ENCODE peak calls at places on chromosome 6, in eight cellular contexts. W is cardiac muscle cell, V is pancreas, A is mammary epithelial cell, Q is OCI-LY7, L is breast epithelium, S is psoas muscle, I is heart right ventricle. Y is an unnamed sample.

GRCh38 chr6:50791900-50792508 is 26.7 kb upstream of the TFAP2B start:
- DNase-seq in I (no peak), A (peak; percentile 33), W (peak; percentile 46), Q (peak; percentile 54), V (no peak), L (no peak), S (no peak), Y (no peak)

GRCh38 chr6:36461646-36462045 is 18.8 kb downstream of the KCTD20 start:
- DNase-seq in S (no peak), I (no peak), W (no peak), Q (no peak), L (no peak), A (no peak), V (no peak), Y (no peak)

GRCh38 chr6:70686548-70687133 is 19.0 kb downstream of the SMAP1 start:
- DNase-seq in Q (peak; percentile 63), S (no peak), I (no peak), V (no peak), L (no peak), A (peak; percentile 16), W (peak; percentile 57), Y (no peak)

GRCh38 chr6:79313254-79313653 is 78.8 kb upstream of the HMGN3 start:
- DNase-seq in W (no peak), V (no peak), L (no peak), A (peak; percentile 95), I (no peak), Q (peak; percentile 2), S (no peak), Y (no peak)

GRCh38 chr6:20126789-20127653 is 85.2 kb downstream of the MBOAT1 start:
- DNase-seq in W (peak; percentile 68), S (peak; percentile 81), A (peak; percentile 45), Q (peak; percentile 66), L (no peak), V (peak; percentile 74), I (peak; percentile 76), Y (peak; percentile 67)

GRCh38 chr6:44006123-44006871 is 121.0 kb downstream of the MRPL14 start:
- DNase-seq in A (no peak), S (peak; percentile 35), V (no peak), I (no peak), Q (no peak), L (no peak), W (no peak), Y (no peak)

GRCh38 chr6:125957845-125958244 is 1.3 kb downstream of the HINT3 start:
- DNase-seq in A (peak; percentile 76), I (no peak), Q (no peak), W (peak; percentile 83), S (no peak), L (no peak), V (no peak), Y (no peak)

GRCh38 chr6:140230282-140230681 is 855.8 kb upstream of the CITED2 start:
- DNase-seq in V (no peak), Q (no peak), L (no peak), A (no peak), S (no peak), I (no peak), W (no peak), Y (no peak)

GRCh38 chr6:150932976-150933375 is 67.5 kb downstream of the MTHFD1L start:
- DNase-seq in L (no peak), V (no peak), Q (no peak), W (no peak), I (no peak), S (no peak), A (no peak), Y (no peak)

GRCh38 chr6:66735106-66735890 is 1028.3 kb upstream of the EYS start:
- DNase-seq in V (no peak), L (no peak), A (no peak), S (no peak), W (peak; percentile 86), Q (no peak), I (no peak), Y (no peak)

GRCh38 chr6:87357479-87358196 is 13.0 kb downstream of the C6orf163 start:
- DNase-seq in W (no peak), L (no peak), V (no peak), Q (no peak), S (no peak), A (no peak), I (no peak), Y (no peak)

GRCh38 chr6:73636048-73636447 is 17.7 kb downstream of the SLC17A5 start:
- DNase-seq in L (no peak), W (peak; percentile 38), Q (no peak), I (no peak), S (no peak), A (no peak), V (no peak), Y (no peak)

GRCh38 chr6:4028051-4028450 is 50.9 kb downstream of the FAM217A start:
- DNase-seq in Q (no peak), I (no peak), A (no peak), S (no peak), V (no peak), L (no peak), W (no peak), Y (no peak)

GRCh38 chr6:41936073-41936837 is 5.4 kb downstream of the CCND3 start:
- DNase-seq in L (peak; percentile 65), I (peak; percentile 56), A (peak; percentile 80), S (peak; percentile 85), W (peak; percentile 98), V (peak; percentile 62), Q (peak; percentile 81), Y (peak; percentile 39)

GRCh38 chr6:160057080-160057479 is 64.5 kb upstream of the SLC22A1 start:
- DNase-seq in Q (no peak), A (no peak), V (no peak), S (no peak), L (peak; percentile 19), I (no peak), W (no peak), Y (no peak)

GRCh38 chr6:161242779-161243693 is 30.8 kb downstream of the AGPAT4 start:
- DNase-seq in Q (no peak), I (no peak), V (no peak), W (peak; percentile 39), L (no peak), S (peak; percentile 57), A (no peak), Y (no peak)
- TF ChIP-seq CTCF in Q (no peak), I (no peak), V (no peak), W (no peak), L (no peak), S (no peak), A (no peak), Y (no peak)

DNA sequence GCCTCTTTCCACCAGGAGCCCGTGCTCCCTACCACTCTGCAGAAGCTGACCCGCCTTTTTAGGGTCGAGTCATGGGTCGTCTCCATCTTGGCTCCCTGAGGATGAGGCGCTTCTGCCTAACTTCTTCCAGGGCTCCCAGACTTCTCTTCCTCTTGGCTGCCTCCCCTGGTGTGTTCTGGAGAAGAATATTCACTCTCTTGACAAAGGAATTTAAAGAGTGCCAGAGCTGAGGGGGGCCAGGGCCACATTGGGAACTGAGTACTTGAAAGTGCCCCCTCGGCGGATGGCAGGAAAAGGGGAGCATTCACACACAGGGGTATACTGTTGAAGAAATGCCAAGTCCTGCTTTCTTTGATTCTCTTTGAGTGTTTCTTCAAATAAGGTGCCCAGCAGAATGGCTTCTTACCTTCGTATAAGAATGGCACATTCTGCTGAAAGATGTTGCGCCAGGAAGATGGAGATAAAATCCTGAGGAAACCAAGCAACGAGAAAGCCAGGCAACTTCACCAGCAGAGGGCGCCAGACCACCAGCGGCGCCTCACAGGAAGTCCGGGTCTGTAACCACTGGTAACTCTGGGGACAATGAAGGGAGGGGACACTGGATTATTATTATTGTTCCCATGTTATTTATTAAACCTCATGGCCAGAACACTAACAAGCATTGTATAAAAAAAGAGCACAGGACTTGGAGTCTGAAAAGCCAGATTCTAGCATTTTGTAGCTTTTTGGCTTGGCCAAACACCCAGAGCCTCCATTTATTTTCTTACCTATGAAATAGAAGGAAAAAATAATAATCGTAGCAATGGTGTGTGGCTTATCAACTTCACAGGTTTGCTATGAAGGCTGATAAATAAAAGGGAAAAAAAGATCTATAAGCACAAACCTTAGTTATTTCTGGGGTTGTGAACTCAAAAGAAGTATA is 176.7 kb downstream of the HACE1 start:
- DNase-seq in V (peak; percentile 30), S (peak; percentile 54), A (peak; percentile 14), L (peak; percentile 55), I (peak; percentile 59), Q (peak; percentile 63), W (peak; percentile 67), Y (no peak)
- H3K4me3 ChIP-seq in V (no peak overlapping the region), S (no peak overlapping the region), A (no peak overlapping the region), L (no peak overlapping the region), I (no peak overlapping the region), Q (no peak overlapping the region), W (no peak overlapping the region), Y (no peak overlapping the region)

GRCh38 chr6:6820688-6821238 is 232.2 kb downstream of the LY86 start:
- DNase-seq in A (peak; percentile 96), V (peak; percentile 64), I (no peak), W (no peak), Q (no peak), L (peak; percentile 78), S (no peak), Y (no peak)

GRCh38 chr6:6815732-6816131 is 227.2 kb downstream of the LY86 start:
- DNase-seq in I (no peak), Q (no peak), L (no peak), S (no peak), A (no peak), W (peak; percentile 43), V (no peak), Y (no peak)

GRCh38 chr6:6818078-6818639 is 229.6 kb downstream of the LY86 start:
- DNase-seq in V (no peak), S (no peak), L (no peak), A (no peak), W (no peak), Q (no peak), I (no peak), Y (no peak)

GRCh38 chr6:6812427-6812826 is 223.9 kb downstream of the LY86 start:
- DNase-seq in S (no peak), V (no peak), I (no peak), Q (no peak), W (no peak), A (no peak), L (no peak), Y (no peak)

DNA sequence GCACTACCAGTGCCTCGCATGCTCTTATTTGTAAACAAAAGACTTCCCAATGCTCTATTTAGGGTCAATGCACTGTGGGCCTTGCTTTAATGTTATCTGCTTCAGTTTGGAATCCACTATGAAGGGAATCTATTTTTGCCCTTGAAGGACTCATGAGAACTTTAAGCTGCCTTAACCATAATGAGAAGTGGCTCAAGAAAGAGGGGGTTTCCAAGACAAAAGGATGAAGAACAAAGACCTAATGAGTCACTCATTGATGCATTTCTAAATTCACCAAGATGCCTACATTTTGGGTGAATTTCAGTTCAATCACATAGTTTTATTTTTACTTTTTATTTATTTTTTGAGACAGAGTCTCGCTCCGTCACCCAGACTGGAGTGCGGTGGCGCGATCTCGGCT is 228.2 kb downstream of the LY86 start:
- DNase-seq in I (no peak), W (no peak), L (no peak), A (no peak), S (no peak), Q (no peak), V (no peak), Y (no peak)
- H3K36me3 ChIP-seq in I (no peaks in the 10 kb centered on the region), W (no peaks in the 10 kb centered on the region), L (no peaks in the 10 kb centered on the region), A (no peaks in the 10 kb centered on the region), S (no peaks in the 10 kb centered on the region), Q (no peaks in the 10 kb centered on the region), V (no peaks in the 10 kb centered on the region), Y (no peaks in the 10 kb centered on the region)

DNA sequence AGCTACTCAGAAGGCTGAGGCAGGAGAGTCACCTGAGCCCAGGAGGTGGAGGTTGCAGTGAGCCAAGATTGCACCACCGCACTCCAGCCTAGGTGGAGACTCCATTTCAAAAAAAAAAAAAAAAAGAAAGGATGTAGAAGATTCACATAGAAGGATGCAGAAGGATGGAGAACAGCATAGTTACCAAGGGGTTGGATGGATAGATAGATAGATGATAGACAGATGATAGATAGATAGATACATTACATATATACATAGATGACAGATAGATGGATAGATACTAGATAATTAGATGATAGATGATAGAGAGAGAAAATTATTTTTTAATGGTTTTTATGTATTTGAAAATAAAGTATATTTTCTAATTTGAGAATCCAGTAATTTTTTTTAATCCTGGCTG is 160.7 kb upstream of the ARID1B start:
- DNase-seq in S (no peak), A (no peak), L (no peak), W (no peak), V (no peak), Q (no peak), I (no peak), Y (no peak)
- TF ChIP-seq CTCF in S (no peak), A (no peak), L (no peak), W (no peak), V (no peak), Q (no peak), I (no peak), Y (no peak)